ENCODE peak calls at places on chromosome 6, in four cellular contexts. One of them, this sample, is unnamed.

GRCh38 chr6:46676604-46677313 is 10.9 kb upstream of the TDRD6 start:
- DNase-seq in neural progenitor cell: no peak
- DNase-seq in kidney epithelial cell: no peak
- DNase-seq in Calu3: no peak
- DNase-seq in this sample: no peak

GRCh38 chr6:10587694-10588392 is 66.7 kb downstream of the GCNT2 start:
- DNase-seq in neural progenitor cell: no peak
- DNase-seq in kidney epithelial cell: no peak
- DNase-seq in Calu3: no peak
- DNase-seq in this sample: no peak

GRCh38 chr6:93120154-93120742 is 299.1 kb downstream of the EPHA7 start:
- DNase-seq in neural progenitor cell: no peak
- DNase-seq in kidney epithelial cell: no peak
- DNase-seq in Calu3: no peak
- DNase-seq in this sample: no peak

GRCh38 chr6:141364694-141365093 is 768.0 kb upstream of the GJE1 start:
- DNase-seq in neural progenitor cell: no peak
- DNase-seq in kidney epithelial cell: no peak
- DNase-seq in Calu3: no peak
- DNase-seq in this sample: no peak

GRCh38 chr6:159134701-159135364 is 34.4 kb upstream of the FNDC1 start:
- DNase-seq in neural progenitor cell: peak
- DNase-seq in kidney epithelial cell: peak
- DNase-seq in Calu3: peak
- DNase-seq in this sample: no peak

GRCh38 chr6:14875678-14876063 is 370.2 kb upstream of the JARID2 start:
- DNase-seq in neural progenitor cell: no peak
- DNase-seq in kidney epithelial cell: no peak
- DNase-seq in Calu3: no peak
- DNase-seq in this sample: no peak

GRCh38 chr6:108995296-108995695 is 99.3 kb downstream of the SESN1 start:
- DNase-seq in neural progenitor cell: no peak
- DNase-seq in kidney epithelial cell: no peak
- DNase-seq in Calu3: peak
- DNase-seq in this sample: no peak

GRCh38 chr6:34839696-34840352 is 47.9 kb downstream of the BLTP3A start:
- DNase-seq in neural progenitor cell: no peak
- DNase-seq in kidney epithelial cell: no peak
- DNase-seq in Calu3: no peak
- DNase-seq in this sample: no peak

GRCh38 chr6:167510648-167511047 is 185.8 kb downstream of the TTLL2 start:
- DNase-seq in neural progenitor cell: peak
- DNase-seq in kidney epithelial cell: no peak
- DNase-seq in Calu3: no peak
- DNase-seq in this sample: no peak

GRCh38 chr6:35687658-35688604 is 784 bp downstream of the FKBP5 start:
- DNase-seq in neural progenitor cell: peak
- DNase-seq in kidney epithelial cell: no peak
- DNase-seq in Calu3: peak
- DNase-seq in this sample: peak

DNA sequence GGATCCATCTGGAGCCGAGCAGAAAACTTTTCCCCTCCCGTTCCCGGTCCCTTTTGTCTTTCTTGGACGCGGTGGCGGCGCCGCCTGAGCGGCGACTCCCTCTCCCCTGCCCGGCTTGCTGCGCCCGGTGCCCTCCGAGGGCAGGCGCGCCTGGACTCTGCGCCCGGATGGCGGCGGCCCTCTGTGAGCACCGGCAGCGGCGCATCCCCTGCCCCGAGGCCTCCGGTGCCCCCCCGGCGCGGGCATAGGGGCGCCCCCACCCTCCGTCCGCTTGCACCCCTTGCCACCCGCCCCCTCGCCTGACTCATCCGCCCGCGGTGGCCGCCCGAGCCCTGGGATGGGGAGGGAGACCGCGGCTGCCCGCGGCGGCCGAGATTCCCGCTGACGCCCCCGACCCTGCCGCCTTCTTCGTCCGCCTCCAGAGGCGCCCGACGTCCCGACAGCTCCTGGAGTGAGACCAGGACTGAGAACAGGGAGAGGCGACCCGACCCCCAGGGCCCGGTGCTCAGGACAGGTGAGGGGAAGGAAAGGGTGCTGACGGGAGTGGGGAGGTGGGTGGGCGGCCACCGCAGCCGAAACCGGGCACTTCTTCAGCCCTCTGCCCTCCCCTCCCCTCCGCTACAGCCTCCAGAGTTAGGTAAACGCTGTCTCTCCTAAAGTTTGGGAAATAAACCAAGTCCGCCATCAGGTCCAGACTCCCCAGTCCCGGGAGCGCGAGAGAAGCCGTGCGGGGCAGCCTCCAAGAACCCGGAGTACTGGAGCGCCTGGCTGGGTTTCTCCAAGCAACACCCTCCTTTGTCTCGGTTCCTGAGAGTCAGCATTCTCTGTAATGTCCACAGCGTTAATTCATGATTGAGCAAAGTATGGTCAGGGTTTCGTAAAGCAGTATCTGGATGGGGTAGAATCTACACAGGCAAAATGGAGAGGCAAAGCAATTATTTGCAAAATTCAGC is at the start of gene TMEM200A:
- DNase-seq in neural progenitor cell: peak
- DNase-seq in kidney epithelial cell: no peak
- DNase-seq in Calu3: peak
- DNase-seq in this sample: no peak
- TF ChIP-seq CTCF in neural progenitor cell: peak
- TF ChIP-seq CTCF in kidney epithelial cell: peak
- TF ChIP-seq CTCF in Calu3: no peak
- TF ChIP-seq CTCF in this sample: peak

DNA sequence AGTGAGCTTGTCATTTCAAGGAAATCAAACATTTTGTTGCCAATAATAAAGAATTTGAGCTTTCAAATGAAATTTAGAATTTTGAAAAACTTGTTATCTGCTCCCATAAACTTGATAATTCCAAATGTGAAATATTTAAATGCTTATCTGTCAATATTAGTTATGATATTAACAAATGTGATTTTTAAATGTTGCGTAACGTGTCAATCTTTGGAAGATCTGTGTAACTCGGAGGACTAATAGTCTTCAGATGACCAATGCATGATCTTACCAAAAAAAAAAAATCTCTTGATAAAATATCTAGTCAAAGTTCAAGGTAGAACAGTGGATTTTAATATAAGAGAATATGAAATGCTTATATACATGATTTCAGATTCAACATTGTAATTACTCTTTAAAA is 274.5 kb upstream of the HSF2 start:
- DNase-seq in neural progenitor cell: no peak
- DNase-seq in kidney epithelial cell: no peak
- DNase-seq in Calu3: no peak
- DNase-seq in this sample: no peak
- TF ChIP-seq CTCF in neural progenitor cell: no peak
- TF ChIP-seq CTCF in kidney epithelial cell: no peak
- TF ChIP-seq CTCF in Calu3: no peak
- TF ChIP-seq CTCF in this sample: no peak

DNA sequence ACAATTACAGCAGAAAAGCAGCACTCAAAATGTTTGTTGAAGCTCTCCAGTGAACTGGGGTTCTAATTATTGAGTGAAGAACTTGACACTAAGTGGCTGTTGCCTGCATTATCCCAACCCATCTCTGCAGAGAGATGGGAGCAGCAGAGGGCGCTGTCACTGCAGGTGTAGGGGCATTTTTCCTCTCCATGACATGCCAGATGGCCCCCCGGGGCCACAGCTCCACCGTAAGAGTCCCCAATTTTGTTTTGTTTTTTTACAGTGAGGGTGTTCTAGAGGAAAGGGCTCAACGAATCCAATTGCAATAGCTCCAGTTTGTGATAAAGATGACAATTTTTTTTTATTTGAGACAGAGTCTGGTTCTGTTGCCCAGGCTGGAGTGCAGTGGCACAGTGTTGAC is 1.9 kb upstream of the FUCA2 start:
- DNase-seq in neural progenitor cell: peak
- DNase-seq in kidney epithelial cell: no peak
- DNase-seq in Calu3: peak
- DNase-seq in this sample: no peak
- TF ChIP-seq CTCF in neural progenitor cell: peak
- TF ChIP-seq CTCF in kidney epithelial cell: peak
- TF ChIP-seq CTCF in Calu3: no peak
- TF ChIP-seq CTCF in this sample: peak

GRCh38 chr6:163634514-163635171 is 220.1 kb downstream of the QKI start:
- DNase-seq in neural progenitor cell: no peak
- DNase-seq in kidney epithelial cell: no peak
- DNase-seq in Calu3: no peak
- DNase-seq in this sample: no peak
- TF ChIP-seq CTCF in neural progenitor cell: no peak
- TF ChIP-seq CTCF in kidney epithelial cell: no peak
- TF ChIP-seq CTCF in Calu3: no peak
- TF ChIP-seq CTCF in this sample: no peak

GRCh38 chr6:22827760-22828159 is 258.4 kb downstream of the HDGFL1 start:
- DNase-seq in neural progenitor cell: no peak
- DNase-seq in kidney epithelial cell: no peak
- DNase-seq in Calu3: no peak
- DNase-seq in this sample: no peak

GRCh38 chr6:22826961-22827360 is 257.6 kb downstream of the HDGFL1 start:
- DNase-seq in neural progenitor cell: no peak
- DNase-seq in kidney epithelial cell: no peak
- DNase-seq in Calu3: peak
- DNase-seq in this sample: no peak

GRCh38 chr6:22830463-22830862 is 261.1 kb downstream of the HDGFL1 start:
- DNase-seq in neural progenitor cell: no peak
- DNase-seq in kidney epithelial cell: no peak
- DNase-seq in Calu3: no peak
- DNase-seq in this sample: no peak

GRCh38 chr6:22829070-22829469 is 259.7 kb downstream of the HDGFL1 start:
- DNase-seq in neural progenitor cell: no peak
- DNase-seq in kidney epithelial cell: no peak
- DNase-seq in Calu3: no peak
- DNase-seq in this sample: no peak

GRCh38 chr6:22828179-22829062 is 259.1 kb downstream of the HDGFL1 start:
- DNase-seq in neural progenitor cell: peak
- DNase-seq in kidney epithelial cell: peak
- DNase-seq in Calu3: peak
- DNase-seq in this sample: no peak
- TF ChIP-seq CTCF in neural progenitor cell: peak
- TF ChIP-seq CTCF in kidney epithelial cell: peak
- TF ChIP-seq CTCF in Calu3: peak
- TF ChIP-seq CTCF in this sample: peak

This sample was measured in type B pancreatic cell.